ENCODE peak calls at places on chromosome 10, in six cellular contexts. Q, T, D, X, V and E are unnamed samples.

GRCh38 chr10:58587676-58588075 is 75.0 kb downstream of the BICC1 start:
- DNase-seq in Q (no peak), T (no peak), D (no peak), X (no peak), V (no peak), E (no peak)

GRCh38 chr10:24310104-24310503 is 101.2 kb downstream of the KIAA1217 start:
- DNase-seq in Q (no peak), T (no peak), D (no peak), X (no peak), V (no peak), E (peak)

GRCh38 chr10:88989824-88990527 is 622 bp upstream of the FAS start:
- DNase-seq in Q (peak), T (no peak), D (peak), X (peak), V (no peak), E (no peak)

GRCh38 chr10:119395287-119396007 is 147.1 kb downstream of the RGS10 start:
- DNase-seq in Q (peak), T (no peak), D (no peak), X (no peak), V (peak), E (peak)

GRCh38 chr10:48494611-48495010 is 110.3 kb downstream of the ARHGAP22 start:
- DNase-seq in Q (no peak), T (no peak), D (peak), X (no peak), V (no peak), E (no peak)

GRCh38 chr10:124325658-124325965 is 93.1 kb downstream of the OAT start:
- DNase-seq in Q (no peak), T (no peak), D (no peak), X (no peak), V (no peak), E (no peak)

GRCh38 chr10:19579841-19580240 is 236.4 kb upstream of the PLXDC2 start:
- DNase-seq in Q (no peak), T (no peak), D (no peak), X (no peak), V (no peak), E (no peak)

GRCh38 chr10:91352760-91353159 is 57.4 kb upstream of the HECTD2 start:
- DNase-seq in Q (no peak), T (no peak), D (no peak), X (no peak), V (no peak), E (no peak)

GRCh38 chr10:110167149-110167548 is 40.3 kb upstream of the MXI1 start:
- DNase-seq in Q (no peak), T (no peak), D (no peak), X (no peak), V (peak), E (no peak)

GRCh38 chr10:77899080-77899477 is 27.5 kb downstream of the DLG5 start:
- DNase-seq in Q (no peak), T (no peak), D (no peak), X (peak), V (no peak), E (no peak)